ENCODE peak calls at places on chromosomes 5 and 9, in nine cellular contexts. G is PC-3, C is transverse colon, F is A673, W is cardiac muscle cell, J is fibroblast of pulmonary artery, Q is Peyer's patch, X is LNCaP clone FGC, O is bronchial epithelial cell. V is an unnamed sample.

GRCh38 chr5:163696270-163696887 is 191.0 kb downstream of the MAT2B start:
- DNase-seq in G (peak), C (peak), F (peak), W (peak), J (peak), Q (no peak), X (peak), O (peak), V (peak)

GRCh38 chr9:20570756-20571155 is 51.5 kb downstream of the MLLT3 start:
- DNase-seq in G (peak), C (no peak), F (no peak), W (no peak), J (peak), Q (no peak), X (no peak), O (peak), V (no peak)

GRCh38 chr9:33081128-33081851 is 4.8 kb upstream of the SMU1 start:
- DNase-seq in G (peak), C (peak), F (peak), W (peak), J (peak), Q (no peak), X (peak), O (peak), V (peak)

GRCh38 chr5:98510111-98510510 is 263.4 kb upstream of the RGMB start:
- DNase-seq in G (peak), C (peak), F (no peak), W (no peak), J (peak), Q (no peak), X (no peak), O (peak), V (no peak)

GRCh38 chr9:79220666-79221065 is 351.1 kb upstream of the TLE4 start:
- DNase-seq in G (no peak), C (no peak), F (no peak), W (no peak), J (peak), Q (no peak), X (no peak), O (no peak), V (no peak)

GRCh38 chr5:148973455-148973854 is 89.4 kb downstream of the SH3TC2 start:
- DNase-seq in G (peak), C (no peak), F (peak), W (no peak), J (peak), Q (no peak), X (no peak), O (peak), V (no peak)

GRCh38 chr9:2126331-2126789 is 111.2 kb downstream of the SMARCA2 start:
- DNase-seq in G (no peak), C (no peak), F (peak), W (no peak), J (peak), Q (no peak), X (no peak), O (peak), V (no peak)

GRCh38 chr9:92722386-92723298 is 42.0 kb downstream of the BICD2 start:
- DNase-seq in G (no peak), C (no peak), F (no peak), W (no peak), J (no peak), Q (no peak), X (no peak), O (no peak), V (no peak)

GRCh38 chr5:129110742-129111141 is 16.2 kb downstream of the ISOC1 start:
- DNase-seq in G (no peak), C (no peak), F (no peak), W (no peak), J (no peak), Q (no peak), X (no peak), O (peak), V (no peak)

GRCh38 chr9:88574993-88575392 is 40.0 kb downstream of the NXNL2 start:
- DNase-seq in G (no peak), C (no peak), F (no peak), W (no peak), J (peak), Q (no peak), X (no peak), O (no peak), V (no peak)

GRCh38 chr5:123610209-123610608 is 98.2 kb downstream of the CSNK1G3 start:
- DNase-seq in G (no peak), C (no peak), F (no peak), W (no peak), J (no peak), Q (no peak), X (no peak), O (peak), V (no peak)

GRCh38 chr5:151092750-151093149 is 11.9 kb upstream of the TNIP1 start:
- DNase-seq in G (peak), C (no peak), F (no peak), W (no peak), J (peak), Q (peak), X (no peak), O (peak), V (no peak)

GRCh38 chr5:90020575-90021535 is 388.7 kb downstream of the CETN3 start:
- DNase-seq in G (peak), C (no peak), F (peak), W (no peak), J (peak), Q (no peak), X (no peak), O (peak), V (no peak)

GRCh38 chr5:177194278-177194677 is 60.7 kb downstream of the NSD1 start:
- DNase-seq in G (peak), C (no peak), F (peak), W (peak), J (peak), Q (no peak), X (no peak), O (peak), V (no peak)

GRCh38 chr5:52800394-52801213 is 12.9 kb downstream of the ITGA1 start:
- DNase-seq in G (peak), C (peak), F (peak), W (peak), J (peak), Q (peak), X (no peak), O (peak), V (peak)

GRCh38 chr5:135079282-135079681 is 45.3 kb upstream of the PITX1 start:
- DNase-seq in G (no peak), C (no peak), F (no peak), W (no peak), J (no peak), Q (no peak), X (no peak), O (no peak), V (no peak)

GRCh38 chr9:122265265-122265900 is 701 bp downstream of the MRRF start:
- DNase-seq in G (peak), C (peak), F (peak), W (no peak), J (peak), Q (no peak), X (peak), O (peak), V (peak)

GRCh38 chr5:88666761-88667186 is 216.2 kb downstream of the MEF2C start:
- DNase-seq in G (peak), C (no peak), F (peak), W (no peak), J (no peak), Q (no peak), X (no peak), O (no peak), V (no peak)

GRCh38 chr5:40484495-40484894 is 195.2 kb upstream of the PTGER4 start:
- DNase-seq in G (no peak), C (no peak), F (no peak), W (no peak), J (no peak), Q (no peak), X (no peak), O (no peak), V (no peak)

GRCh38 chr5:36150676-36151433 is 832 bp downstream of the LMBRD2 start:
- DNase-seq in G (peak), C (peak), F (peak), W (peak), J (peak), Q (peak), X (no peak), O (peak), V (peak)

GRCh38 chr5:171549259-171549658 is 129.8 kb downstream of the FGF18 start:
- DNase-seq in G (no peak), C (peak), F (no peak), W (no peak), J (no peak), Q (no peak), X (no peak), O (no peak), V (no peak)

GRCh38 chr5:41252036-41252435 is 38.7 kb upstream of the C6 start:
- DNase-seq in G (peak), C (no peak), F (no peak), W (no peak), J (no peak), Q (no peak), X (no peak), O (no peak), V (no peak)

GRCh38 chr9:93891549-93892310 is 63.4 kb downstream of the BARX1 start:
- DNase-seq in G (no peak), C (peak), F (no peak), W (no peak), J (no peak), Q (peak), X (no peak), O (no peak), V (no peak)

DNA sequence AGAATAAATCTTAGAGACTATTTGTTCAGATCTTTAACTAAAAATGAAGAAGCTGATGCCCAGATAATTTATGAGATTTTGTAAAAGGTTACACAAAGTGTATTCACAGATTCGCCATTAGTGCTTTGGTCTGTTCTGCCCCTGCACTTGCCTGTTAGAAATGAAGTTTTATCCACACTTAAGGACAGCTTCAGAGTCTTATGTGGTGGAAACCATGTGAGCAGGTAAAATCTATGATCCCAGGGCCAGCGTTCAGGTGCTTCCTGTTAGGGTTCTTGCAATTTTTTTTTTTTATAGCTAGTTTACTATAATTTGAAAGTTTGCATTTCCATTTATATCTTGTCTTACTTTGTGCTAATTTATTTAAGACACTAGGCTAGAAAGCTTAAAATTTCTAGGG is 561.6 kb downstream of the PRR16 start:
- DNase-seq in G (no peak), C (no peak), F (no peak), W (no peak), J (no peak), Q (no peak), X (no peak), O (no peak), V (no peak)
- TF ChIP-seq CTCF in G (no peak), C (no peak), F (no peak), W (no peak), J (no peak), Q (no peak), X (no peak), O (no peak), V (no peak)

GRCh38 chr9:83919111-83919510 is 2.1 kb downstream of the KIF27 start:
- DNase-seq in G (no peak), C (no peak), F (no peak), W (no peak), J (no peak), Q (no peak), X (no peak), O (no peak), V (no peak)

GRCh38 chr9:83920942-83921707 is at the start of gene KIF27:
- DNase-seq in G (peak), C (peak), F (peak), W (peak), J (peak), Q (peak), X (peak), O (peak), V (peak)

GRCh38 chr9:83920469-83920941 is 727 bp downstream of the KIF27 start:
- DNase-seq in G (peak), C (peak), F (no peak), W (peak), J (peak), Q (no peak), X (peak), O (peak), V (no peak)
- TF ChIP-seq CTCF in G (peak), C (no peak), F (peak), W (peak), J (peak), Q (no peak), X (peak), O (peak), V (no peak)

GRCh38 chr5:75053286-75054109 is 1.1 kb upstream of the GCNT4 start:
- DNase-seq in G (peak), C (peak), F (peak), W (peak), J (peak), Q (peak), X (no peak), O (peak), V (peak)
- TF ChIP-seq CTCF in G (peak), C (no peak), F (no peak), W (peak), J (no peak), Q (no peak), X (peak), O (peak), V (no peak)

GRCh38 chr9:110340306-110340705 is 2.6 kb upstream of the TXNDC8 start:
- DNase-seq in G (peak), C (no peak), F (peak), W (peak), J (peak), Q (no peak), X (no peak), O (peak), V (no peak)
- TF ChIP-seq CTCF in G (peak), C (peak), F (peak), W (peak), J (peak), Q (no peak), X (peak), O (peak), V (no peak)

GRCh38 chr5:61167382-61167781 is 5.1 kb upstream of the SMIM15 start:
- DNase-seq in G (peak), C (peak), F (peak), W (no peak), J (peak), Q (no peak), X (no peak), O (peak), V (peak)
- TF ChIP-seq CTCF in G (peak), C (peak), F (peak), W (peak), J (peak), Q (no peak), X (peak), O (peak), V (peak)

GRCh38 chr9:129718647-129719046 is 34.2 kb downstream of the PTGES start:
- DNase-seq in G (no peak), C (no peak), F (no peak), W (no peak), J (no peak), Q (no peak), X (no peak), O (no peak), V (no peak)

GRCh38 chr9:129719135-129719534 is 33.7 kb downstream of the PTGES start:
- DNase-seq in G (no peak), C (no peak), F (no peak), W (no peak), J (no peak), Q (no peak), X (no peak), O (no peak), V (no peak)

GRCh38 chr9:129722913-129723312 is 29.9 kb downstream of the PTGES start:
- DNase-seq in G (no peak), C (no peak), F (no peak), W (no peak), J (no peak), Q (no peak), X (no peak), O (no peak), V (no peak)

GRCh38 chr9:129720181-129720864 is 32.5 kb downstream of the PTGES start:
- DNase-seq in G (peak), C (no peak), F (no peak), W (no peak), J (no peak), Q (no peak), X (no peak), O (no peak), V (no peak)

GRCh38 chr9:129720865-129721545 is 31.8 kb downstream of the PTGES start:
- DNase-seq in G (peak), C (no peak), F (no peak), W (no peak), J (no peak), Q (no peak), X (no peak), O (no peak), V (no peak)
- TF ChIP-seq CTCF in G (peak), C (no peak), F (no peak), W (no peak), J (no peak), Q (no peak), X (peak), O (no peak), V (peak)